ENCODE peak calls at places on chromosomes 12 and 14, in six cellular contexts. One of them, this sample, is unnamed.

GRCh38 chr12:130809791-130810190 is 29.3 kb downstream of the STX2 start:
- DNase-seq in K562: no peak
- DNase-seq in GM12891: no peak
- DNase-seq in H1: no peak
- DNase-seq in GM12878: no peak
- DNase-seq in HepG2: no peak
- DNase-seq in this sample: no peak

GRCh38 chr12:96120359-96121100 is 73.6 kb upstream of the ELK3 start:
- DNase-seq in K562: peak; percentile 19
- DNase-seq in GM12891: no peak
- DNase-seq in H1: no peak
- DNase-seq in GM12878: peak; percentile 15
- DNase-seq in HepG2: no peak
- DNase-seq in this sample: peak; percentile 31

GRCh38 chr14:38502241-38502640 is 246.3 kb upstream of the CLEC14A start:
- DNase-seq in K562: no peak
- DNase-seq in GM12891: no peak
- DNase-seq in H1: no peak
- DNase-seq in GM12878: no peak
- DNase-seq in HepG2: no peak
- DNase-seq in this sample: no peak

GRCh38 chr12:25119020-25119419 is 75.9 kb downstream of the DNAI7 start:
- DNase-seq in K562: no peak
- DNase-seq in GM12891: no peak
- DNase-seq in H1: no peak
- DNase-seq in GM12878: no peak
- DNase-seq in HepG2: no peak
- DNase-seq in this sample: no peak

GRCh38 chr14:74642011-74642410 is 30.0 kb upstream of the LTBP2 start:
- DNase-seq in K562: no peak
- DNase-seq in GM12891: no peak
- DNase-seq in H1: no peak
- DNase-seq in GM12878: no peak
- DNase-seq in HepG2: no peak
- DNase-seq in this sample: no peak

GRCh38 chr12:16324300-16324699 is 23.1 kb upstream of the MGST1 start:
- DNase-seq in K562: no peak
- DNase-seq in GM12891: no peak
- DNase-seq in H1: no peak
- DNase-seq in GM12878: no peak
- DNase-seq in HepG2: no peak
- DNase-seq in this sample: no peak

GRCh38 chr14:80955434-80955939 is at the start of gene TSHR:
- DNase-seq in K562: no peak
- DNase-seq in GM12891: no peak
- DNase-seq in H1: peak; percentile 70
- DNase-seq in GM12878: no peak
- DNase-seq in HepG2: no peak
- DNase-seq in this sample: no peak

GRCh38 chr14:104425171-104425681 is 154.3 kb upstream of the C14orf180 start:
- DNase-seq in K562: no peak
- DNase-seq in GM12891: no peak
- DNase-seq in H1: no peak
- DNase-seq in GM12878: no peak
- DNase-seq in HepG2: no peak
- DNase-seq in this sample: no peak

GRCh38 chr12:116910280-116910644 is 488 bp upstream of the FBXW8 start:
- DNase-seq in K562: no peak
- DNase-seq in GM12891: no peak
- DNase-seq in H1: no peak
- DNase-seq in GM12878: no peak
- DNase-seq in HepG2: no peak
- DNase-seq in this sample: no peak

GRCh38 chr12:116916122-116916521 is 5.4 kb downstream of the FBXW8 start:
- DNase-seq in K562: no peak
- DNase-seq in GM12891: no peak
- DNase-seq in H1: no peak
- DNase-seq in GM12878: no peak
- DNase-seq in HepG2: peak; percentile 37
- DNase-seq in this sample: no peak

GRCh38 chr12:116915326-116915725 is 4.6 kb downstream of the FBXW8 start:
- DNase-seq in K562: no peak
- DNase-seq in GM12891: no peak
- DNase-seq in H1: no peak
- DNase-seq in GM12878: no peak
- DNase-seq in HepG2: no peak
- DNase-seq in this sample: no peak

GRCh38 chr12:116906285-116906684 is 4.5 kb upstream of the FBXW8 start:
- DNase-seq in K562: no peak
- DNase-seq in GM12891: no peak
- DNase-seq in H1: no peak
- DNase-seq in GM12878: no peak
- DNase-seq in HepG2: no peak
- DNase-seq in this sample: no peak

DNA sequence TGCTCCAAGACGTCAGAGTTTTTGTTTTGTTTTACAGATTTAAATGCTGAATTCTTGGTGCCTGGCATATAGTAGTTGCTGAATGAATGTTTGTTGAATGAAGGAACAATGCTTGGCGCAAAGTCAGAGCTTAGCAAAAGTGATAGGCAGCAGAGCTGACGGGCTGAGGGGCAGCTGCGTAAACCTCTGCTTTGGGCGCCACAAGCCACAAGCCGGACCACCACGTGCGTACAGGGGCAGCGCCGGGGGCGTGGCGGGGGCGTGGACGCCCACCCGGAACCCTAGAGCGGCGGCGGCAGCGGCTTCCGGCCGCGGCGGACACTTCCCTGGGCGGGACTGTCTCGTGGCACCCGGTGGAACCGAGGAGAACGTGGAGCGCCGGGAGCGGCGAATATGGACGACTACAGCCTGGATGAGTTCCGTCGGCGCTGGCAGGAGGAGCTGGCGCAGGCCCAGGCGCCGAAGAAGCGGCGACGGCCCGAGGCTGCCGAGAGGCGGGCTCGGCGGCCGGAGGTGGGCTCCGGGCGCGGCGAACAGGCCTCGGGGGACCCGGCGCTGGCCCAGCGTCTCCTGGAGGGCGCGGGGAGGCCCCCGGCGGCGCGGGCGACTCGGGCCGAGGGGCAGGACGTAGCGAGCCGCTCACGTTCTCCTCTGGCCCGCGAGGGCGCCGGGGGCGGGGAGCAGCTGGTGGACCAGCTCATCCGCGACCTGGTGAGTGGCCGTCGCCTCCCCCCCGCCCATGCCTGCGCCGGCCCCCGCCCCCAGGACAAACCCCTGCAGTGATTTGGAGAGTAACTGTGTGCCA is at the start of gene FBXW8:
- DNase-seq in K562: peak; percentile 87
- DNase-seq in GM12891: peak; percentile 70
- DNase-seq in H1: peak; percentile 87
- DNase-seq in GM12878: no peak
- DNase-seq in HepG2: peak; percentile 61
- DNase-seq in this sample: peak; percentile 73
- TF ChIP-seq POLR2A in K562: peak; percentile 66
- TF ChIP-seq POLR2A in GM12891: peak; percentile 16
- TF ChIP-seq POLR2A in H1: peak; percentile 46
- TF ChIP-seq POLR2A in GM12878: peak; percentile 84
- TF ChIP-seq POLR2A in HepG2: peak; percentile 79
- TF ChIP-seq POLR2A in this sample: peak; percentile 61

GRCh38 chr12:3989218-3989550 is 116.0 kb upstream of the PARP11 start:
- DNase-seq in K562: no peak
- DNase-seq in GM12891: no peak
- DNase-seq in H1: no peak
- DNase-seq in GM12878: no peak
- DNase-seq in HepG2: no peak
- DNase-seq in this sample: no peak

GRCh38 chr12:3991798-3992580 is 118.8 kb upstream of the PARP11 start:
- DNase-seq in K562: no peak
- DNase-seq in GM12891: no peak
- DNase-seq in H1: no peak
- DNase-seq in GM12878: no peak
- DNase-seq in HepG2: peak; percentile 80
- DNase-seq in this sample: no peak

GRCh38 chr12:3992945-3993344 is 119.7 kb upstream of the PARP11 start:
- DNase-seq in K562: no peak
- DNase-seq in GM12891: no peak
- DNase-seq in H1: no peak
- DNase-seq in GM12878: no peak
- DNase-seq in HepG2: no peak
- DNase-seq in this sample: no peak

GRCh38 chr12:3988519-3989217 is 115.5 kb upstream of the PARP11 start:
- DNase-seq in K562: no peak
- DNase-seq in GM12891: peak; percentile 31
- DNase-seq in H1: no peak
- DNase-seq in GM12878: peak; percentile 36
- DNase-seq in HepG2: no peak
- DNase-seq in this sample: no peak

DNA sequence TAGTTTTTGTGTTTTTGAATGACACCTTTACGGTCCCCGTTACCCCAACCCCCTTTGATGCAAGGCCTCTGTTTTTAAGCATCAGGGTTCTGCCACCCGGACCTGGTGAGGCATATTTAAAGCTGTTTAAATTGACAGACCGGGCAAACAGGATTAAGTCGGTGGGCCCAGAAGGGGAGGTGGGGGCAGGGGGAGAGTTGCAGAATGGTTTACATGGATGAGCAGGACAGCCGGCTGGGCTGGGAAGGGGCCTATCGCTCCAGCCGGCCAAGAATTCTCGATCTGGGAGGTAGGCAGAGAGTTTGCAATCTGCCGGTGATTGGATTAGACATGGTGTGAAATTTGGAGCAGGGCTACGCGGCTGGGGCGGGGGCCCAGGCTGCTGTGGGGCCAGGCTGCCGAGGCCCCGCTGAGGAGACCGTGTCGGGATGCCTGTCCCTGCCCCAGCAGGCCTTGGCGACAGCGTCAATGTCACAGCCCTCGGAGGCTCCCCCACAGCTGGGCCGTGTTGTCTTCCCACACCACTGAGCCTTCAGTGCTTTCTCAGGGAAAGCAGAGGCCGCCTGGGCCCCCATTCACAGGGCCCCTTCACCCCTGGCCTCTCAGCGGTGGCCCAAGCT is 117.3 kb upstream of the PARP11 start:
- DNase-seq in K562: no peak
- DNase-seq in GM12891: no peak
- DNase-seq in H1: no peak
- DNase-seq in GM12878: no peak
- DNase-seq in HepG2: no peak
- DNase-seq in this sample: no peak
- TF ChIP-seq TAF1 in K562: no peak
- TF ChIP-seq TAF1 in GM12891: no peak
- TF ChIP-seq TAF1 in H1: no peak
- TF ChIP-seq TAF1 in GM12878: no peak
- TF ChIP-seq TAF1 in HepG2: no peak
- TF ChIP-seq TAF1 in this sample: no peak

GRCh38 chr12:53564276-53564675 is 57.0 kb upstream of the NPFF start:
- DNase-seq in K562: no peak
- DNase-seq in GM12891: no peak
- DNase-seq in H1: no peak
- DNase-seq in GM12878: no peak
- DNase-seq in HepG2: no peak
- DNase-seq in this sample: no peak

GRCh38 chr12:53560386-53560785 is 53.1 kb upstream of the NPFF start:
- DNase-seq in K562: no peak
- DNase-seq in GM12891: no peak
- DNase-seq in H1: no peak
- DNase-seq in GM12878: no peak
- DNase-seq in HepG2: no peak
- DNase-seq in this sample: no peak

GRCh38 chr12:53560912-53561589 is 53.8 kb upstream of the NPFF start:
- DNase-seq in K562: no peak
- DNase-seq in GM12891: no peak
- DNase-seq in H1: no peak
- DNase-seq in GM12878: no peak
- DNase-seq in HepG2: no peak
- DNase-seq in this sample: no peak

GRCh38 chr12:53563452-53563851 is 56.2 kb upstream of the NPFF start:
- DNase-seq in K562: no peak
- DNase-seq in GM12891: no peak
- DNase-seq in H1: no peak
- DNase-seq in GM12878: no peak
- DNase-seq in HepG2: no peak
- DNase-seq in this sample: no peak

DNA sequence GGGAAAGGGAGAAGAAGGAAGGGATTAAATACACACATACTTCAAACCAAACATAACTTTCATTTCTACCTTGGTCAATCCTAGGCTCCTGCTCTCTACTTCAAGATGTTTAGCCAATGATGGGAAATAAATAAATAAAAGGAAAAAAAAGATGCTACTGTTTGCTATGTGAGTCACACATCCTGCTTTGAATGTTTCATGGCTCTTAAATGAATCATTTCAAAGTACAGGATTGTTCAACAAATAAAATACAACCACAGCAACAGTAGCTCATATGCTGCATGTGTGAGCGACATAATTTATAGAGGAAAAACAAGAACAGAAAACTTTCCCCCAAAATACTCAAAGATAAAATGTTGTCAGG is 54.3 kb upstream of the NPFF start:
- DNase-seq in K562: no peak
- DNase-seq in GM12891: no peak
- DNase-seq in H1: no peak
- DNase-seq in GM12878: no peak
- DNase-seq in HepG2: peak; percentile 56
- DNase-seq in this sample: no peak
- TF ChIP-seq POLR2AphosphoS5 in K562: no peak
- TF ChIP-seq POLR2AphosphoS5 in GM12891: no peak
- TF ChIP-seq POLR2AphosphoS5 in H1: no peak
- TF ChIP-seq POLR2AphosphoS5 in GM12878: no peak
- TF ChIP-seq POLR2AphosphoS5 in HepG2: no peak
- TF ChIP-seq POLR2AphosphoS5 in this sample: no peak

GRCh38 chr12:53998174-53998899 is 1.6 kb upstream of the HOXC9 start:
- DNase-seq in K562: no peak
- DNase-seq in GM12891: no peak
- DNase-seq in H1: no peak
- DNase-seq in GM12878: no peak
- DNase-seq in HepG2: no peak
- DNase-seq in this sample: no peak

GRCh38 chr12:53996188-53996885 is 3.6 kb upstream of the HOXC9 start:
- DNase-seq in K562: peak; percentile 53
- DNase-seq in GM12891: no peak
- DNase-seq in H1: peak; percentile 67
- DNase-seq in GM12878: no peak
- DNase-seq in HepG2: no peak
- DNase-seq in this sample: no peak

GRCh38 chr12:53996886-53997217 is 3.1 kb upstream of the HOXC9 start:
- DNase-seq in K562: no peak
- DNase-seq in GM12891: no peak
- DNase-seq in H1: no peak
- DNase-seq in GM12878: no peak
- DNase-seq in HepG2: no peak
- DNase-seq in this sample: no peak

GRCh38 chr12:53998900-53999236 is 1.1 kb upstream of the HOXC9 start:
- DNase-seq in K562: no peak
- DNase-seq in GM12891: no peak
- DNase-seq in H1: no peak
- DNase-seq in GM12878: no peak
- DNase-seq in HepG2: no peak
- DNase-seq in this sample: no peak

DNA sequence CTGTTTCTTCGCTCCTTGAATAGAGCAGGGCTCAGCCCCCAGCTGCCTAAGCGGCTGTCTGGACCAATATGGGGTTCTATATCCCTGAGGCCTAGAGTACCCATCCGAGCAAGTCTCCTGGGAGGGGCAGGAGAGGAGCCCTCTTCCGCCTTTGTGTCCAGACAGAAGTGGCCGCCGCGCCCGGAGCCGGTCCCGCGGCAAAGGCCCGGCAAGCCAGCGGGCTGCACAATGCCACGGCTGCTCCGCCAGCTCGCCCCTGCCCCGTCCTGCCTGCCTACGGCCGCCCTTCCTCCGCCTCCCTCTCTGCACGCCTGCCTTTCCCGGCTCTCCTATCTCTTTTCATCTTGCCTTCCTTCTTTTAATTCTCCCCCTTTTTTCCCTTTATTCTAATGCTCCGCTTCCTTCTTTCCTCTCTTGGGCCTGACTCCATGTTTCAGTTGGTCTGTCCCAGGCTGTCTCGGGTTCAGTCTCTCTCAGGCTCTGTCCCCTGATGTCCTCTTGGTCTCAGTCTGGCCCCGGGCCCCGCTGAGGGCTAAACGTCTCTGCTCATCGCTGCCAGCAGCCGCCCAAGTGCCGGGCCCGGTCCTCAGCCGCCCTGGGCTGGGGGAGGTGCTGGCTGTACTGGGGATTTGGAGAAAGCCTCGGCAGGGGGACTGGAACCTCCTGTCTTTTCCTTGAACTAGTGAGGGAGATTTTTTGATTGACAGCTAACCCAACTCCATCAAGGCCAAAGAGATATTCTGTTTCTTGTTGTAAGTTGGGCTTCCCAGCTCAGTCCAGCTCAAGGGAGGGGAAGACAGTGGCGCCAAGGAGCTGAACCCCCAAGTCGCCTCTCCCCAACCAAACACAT is 2.4 kb upstream of the HOXC9 start:
- DNase-seq in K562: no peak
- DNase-seq in GM12891: no peak
- DNase-seq in H1: no peak
- DNase-seq in GM12878: no peak
- DNase-seq in HepG2: no peak
- DNase-seq in this sample: no peak
- TF ChIP-seq POLR2A in K562: no peak
- TF ChIP-seq POLR2A in GM12891: no peak
- TF ChIP-seq POLR2A in H1: no peak
- TF ChIP-seq POLR2A in GM12878: no peak
- TF ChIP-seq POLR2A in HepG2: no peak
- TF ChIP-seq POLR2A in this sample: no peak

This sample was measured in GM12892.